ENCODE peak calls at places on chromosomes 7 and 10, in nine cellular contexts. O is colonic mucosa, G is cardiac fibroblast, Y is astrocyte of the spinal cord, R is cardiac muscle cell, D is stomach, U is body of pancreas, K is HCT116, F is Panc1. P is an unnamed sample.

GRCh38 chr10:118868618-118869017 is 113.8 kb upstream of the CACUL1 start:
- DNase-seq in R (no peak), K (no peak), G (peak), O (no peak), F (no peak), Y (no peak), D (no peak), U (no peak), P (no peak)

GRCh38 chr10:74823791-74824183 is 2.6 kb upstream of the KAT6B start:
- DNase-seq in G (no peak), K (no peak), O (no peak), U (no peak), D (no peak), Y (no peak), R (no peak), F (no peak), P (peak)

GRCh38 chr7:100607111-100607510 is 4.9 kb downstream of the PCOLCE start:
- DNase-seq in F (no peak), U (no peak), K (no peak), G (peak), Y (no peak), R (no peak), O (no peak), D (no peak), P (no peak)

GRCh38 chr7:135843214-135843613 is 94.6 kb upstream of the FAM180A start:
- DNase-seq in D (no peak), U (no peak), F (no peak), G (no peak), K (no peak), R (no peak), Y (no peak), O (no peak), P (no peak)

GRCh38 chr10:52313350-52314006 is 603 bp upstream of the DKK1 start:
- DNase-seq in K (peak), D (no peak), F (no peak), Y (peak), R (no peak), O (peak), G (no peak), U (peak), P (no peak)

GRCh38 chr7:26590709-26591108 is 273.7 kb downstream of the SKAP2 start:
- DNase-seq in U (no peak), Y (no peak), G (no peak), R (no peak), D (no peak), O (no peak), F (no peak), K (no peak), P (no peak)

GRCh38 chr7:141875453-141875852 is 34.2 kb upstream of the PRSS37 start:
- DNase-seq in O (no peak), R (no peak), U (no peak), Y (no peak), G (no peak), K (no peak), D (no peak), F (no peak), P (no peak)

GRCh38 chr7:353746-354325 is 63.9 kb downstream of the FOXL3 start:
- DNase-seq in O (no peak), K (no peak), F (no peak), D (no peak), G (no peak), R (no peak), U (no peak), Y (peak), P (no peak)

GRCh38 chr10:14837003-14837755 is 658 bp downstream of the CDNF start:
- DNase-seq in O (no peak), D (no peak), G (no peak), R (peak), F (no peak), U (no peak), K (no peak), Y (no peak), P (no peak)

GRCh38 chr7:137989127-137989526 is 12.8 kb downstream of the CREB3L2 start:
- DNase-seq in K (no peak), F (no peak), O (no peak), Y (no peak), G (peak), U (peak), D (no peak), R (no peak), P (no peak)
- H3K4me3 ChIP-seq in K (no peak), F (no peak), O (no peak), Y (no peak), G (no peak), U (no peak), D (no peak), R (no peak), P (no peak)

DNA sequence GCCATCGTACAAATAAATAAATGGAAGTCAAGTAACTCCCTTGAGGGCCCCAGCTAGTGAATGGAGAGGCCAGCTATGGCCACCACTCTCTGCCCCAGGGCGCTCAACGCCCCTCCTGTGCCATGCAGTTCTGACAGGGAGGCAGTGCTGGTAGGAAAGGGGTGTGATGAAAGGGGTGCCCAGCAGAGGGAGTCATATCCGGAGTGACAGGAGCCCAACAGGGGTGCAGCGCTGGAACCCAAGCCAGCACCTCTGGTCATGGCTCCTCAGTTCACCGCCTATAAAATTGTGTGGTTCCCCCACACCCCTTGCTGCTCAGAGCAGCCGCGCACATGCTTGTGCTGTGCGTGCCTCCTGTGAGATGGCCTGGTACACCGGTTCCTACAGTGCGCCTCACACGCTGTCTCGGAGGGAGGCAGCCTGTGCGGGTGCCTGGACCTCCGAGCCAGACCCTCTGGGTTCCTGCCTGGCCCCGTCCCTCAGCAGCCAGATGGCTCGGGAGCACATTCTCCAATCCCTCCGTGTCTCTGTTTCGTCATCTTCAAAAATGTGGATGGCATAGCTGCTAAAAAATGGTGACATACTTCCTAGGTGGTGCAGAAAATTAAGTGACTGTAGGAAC is 125.6 kb downstream of the EGFR start:
- DNase-seq in O (no peak), K (no peak), U (no peak), G (no peak), R (no peak), D (no peak), F (no peak), Y (no peak), P (no peak)
- TF ChIP-seq CTCF in O (no peak), K (no peak), U (no peak), G (peak), R (no peak), D (no peak), F (peak), Y (peak), P (peak)

GRCh38 chr10:103659674-103660363 is 166.3 kb downstream of the NEURL1 start:
- DNase-seq in O (peak), F (no peak), D (peak), R (no peak), G (peak), Y (peak), K (no peak), U (peak), P (peak)
- H3K4me3 ChIP-seq in O (peak), F (peak), D (peak), R (no peak), G (peak), Y (peak), K (no peak), U (peak), P (peak)

DNA sequence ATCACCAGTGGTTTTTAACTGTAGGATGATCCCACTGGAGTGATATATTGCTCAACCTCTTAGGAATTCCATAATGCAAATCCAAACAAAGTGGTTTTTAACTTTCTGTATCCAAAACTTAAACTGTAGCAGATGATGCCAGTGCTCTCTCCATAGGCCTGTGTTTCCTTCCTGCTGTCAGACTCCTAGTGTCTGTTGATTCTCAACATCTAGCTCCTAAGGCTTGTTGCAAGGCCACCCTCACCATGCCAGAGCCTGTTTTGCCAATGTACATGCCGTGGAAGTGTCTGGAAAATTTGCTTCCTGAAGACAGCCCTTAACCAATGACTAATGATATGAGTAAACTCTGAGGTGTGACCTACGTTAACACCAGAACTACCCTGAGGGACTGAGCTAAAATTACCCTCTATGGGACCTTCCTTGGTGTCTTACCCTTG is 39.3 kb downstream of the C1GALT1 start:
- DNase-seq in K (peak), O (no peak), U (no peak), Y (peak), F (peak), G (peak), R (peak), D (no peak), P (no peak)
- TF ChIP-seq CTCF in K (no peak), O (no peak), U (no peak), Y (no peak), F (no peak), G (no peak), R (no peak), D (no peak), P (no peak)

DNA sequence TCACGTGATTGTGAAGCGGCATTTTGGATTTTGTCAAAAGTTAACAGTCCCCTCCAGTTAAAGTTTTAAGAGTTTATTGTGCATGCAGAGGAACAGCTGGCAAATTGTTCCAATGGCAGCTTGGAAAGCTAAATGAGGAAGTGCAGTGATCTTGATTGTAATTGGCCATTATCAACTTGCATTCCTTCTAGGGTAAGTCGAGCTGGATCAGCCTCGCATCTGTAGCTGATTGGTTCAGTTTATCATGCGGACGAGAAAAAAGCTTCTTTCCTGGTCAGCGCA is 566 bp downstream of the ZNF789 start:
- DNase-seq in K (peak), Y (peak), D (no peak), R (peak), U (peak), F (no peak), O (peak), G (peak), P (peak)
- H3K4me3 ChIP-seq in K (peak), Y (peak), D (peak), R (peak), U (peak), F (peak), O (peak), G (peak), P (peak)

GRCh38 chr7:157000047-157000726 is 10.3 kb downstream of the MNX1 start:
- DNase-seq in D (peak), K (no peak), R (no peak), F (no peak), U (peak), O (peak), G (no peak), Y (no peak), P (no peak)
- TF ChIP-seq CTCF in D (no peak), K (no peak), R (no peak), F (no peak), U (no peak), O (no peak), G (no peak), Y (no peak), P (no peak)

GRCh38 chr10:111677747-111678146 is 505.8 kb downstream of the GPAM start:
- DNase-seq in Y (no peak), D (no peak), G (peak), U (no peak), O (no peak), R (no peak), K (no peak), F (no peak), P (no peak)
- H3K4me3 ChIP-seq in Y (no peak), D (no peak), G (no peak), U (no peak), O (no peak), R (no peak), K (no peak), F (no peak), P (no peak)

GRCh38 chr10:90652519-90652918 is 205.3 kb downstream of the HTR7 start:
- DNase-seq in U (peak), G (peak), D (no peak), R (peak), K (peak), Y (peak), O (no peak), F (no peak), P (no peak)
- TF ChIP-seq CTCF in U (peak), G (peak), D (no peak), R (peak), K (peak), Y (peak), O (no peak), F (peak), P (peak)